ENCODE peak calls at places on chromosomes 11 and 22, in eight cellular contexts. One of them, this sample, is unnamed.
A peak's percentile ranks its signal among the peaks of the same experiment; 100 is the strongest.

GRCh38 chr11:107490836-107491235 is 33.2 kb upstream of the CWF19L2 start:
- DNase-seq in WTC11: no peak
- DNase-seq in SK-N-SH: no peak
- DNase-seq in IMR-90: no peak
- DNase-seq in A549: no peak
- DNase-seq in K562: no peak
- DNase-seq in HepG2: no peak
- DNase-seq in H1: no peak
- DNase-seq in this sample: no peak

GRCh38 chr22:43829904-43830851 is 18.1 kb upstream of the EFCAB6 start:
- DNase-seq in WTC11: no peak
- DNase-seq in SK-N-SH: peak; percentile 62
- DNase-seq in IMR-90: peak; percentile 54
- DNase-seq in A549: no peak
- DNase-seq in K562: no peak
- DNase-seq in HepG2: no peak
- DNase-seq in H1: no peak
- DNase-seq in this sample: no peak

GRCh38 chr11:24391165-24391564 is 105.7 kb upstream of the LUZP2 start:
- DNase-seq in WTC11: no peak
- DNase-seq in SK-N-SH: no peak
- DNase-seq in IMR-90: peak; percentile 87
- DNase-seq in A549: peak; percentile 2
- DNase-seq in K562: no peak
- DNase-seq in HepG2: no peak
- DNase-seq in H1: no peak
- DNase-seq in this sample: no peak

GRCh38 chr22:39514373-39514973 is 5.9 kb upstream of the ATF4 start:
- DNase-seq in WTC11: peak; percentile 73
- DNase-seq in SK-N-SH: peak; percentile 47
- DNase-seq in IMR-90: peak; percentile 34
- DNase-seq in A549: no peak
- DNase-seq in K562: no peak
- DNase-seq in HepG2: no peak
- DNase-seq in H1: no peak
- DNase-seq in this sample: no peak

GRCh38 chr11:91804057-91804456 is 420.6 kb upstream of the FAT3 start:
- DNase-seq in WTC11: peak; percentile 29
- DNase-seq in SK-N-SH: peak; percentile 36
- DNase-seq in IMR-90: no peak
- DNase-seq in A549: peak; percentile 29
- DNase-seq in K562: no peak
- DNase-seq in HepG2: no peak
- DNase-seq in H1: peak; percentile 29
- DNase-seq in this sample: no peak

GRCh38 chr22:17007852-17008731 is at the start of gene GAB4:
- DNase-seq in WTC11: no peak
- DNase-seq in SK-N-SH: no peak
- DNase-seq in IMR-90: no peak
- DNase-seq in A549: no peak
- DNase-seq in K562: no peak
- DNase-seq in HepG2: no peak
- DNase-seq in H1: no peak
- DNase-seq in this sample: no peak

GRCh38 chr11:82046778-82047177 is 686.9 kb downstream of the FAM181B start:
- DNase-seq in WTC11: no peak
- DNase-seq in SK-N-SH: no peak
- DNase-seq in IMR-90: peak; percentile 3
- DNase-seq in A549: no peak
- DNase-seq in K562: no peak
- DNase-seq in HepG2: no peak
- DNase-seq in H1: no peak
- DNase-seq in this sample: no peak

GRCh38 chr11:128886401-128887119 is 4.6 kb upstream of the KCNJ5 start:
- DNase-seq in WTC11: no peak
- DNase-seq in SK-N-SH: peak; percentile 62
- DNase-seq in IMR-90: no peak
- DNase-seq in A549: peak; percentile 24
- DNase-seq in K562: no peak
- DNase-seq in HepG2: no peak
- DNase-seq in H1: no peak
- DNase-seq in this sample: no peak

GRCh38 chr11:69642549-69642912 is 1.6 kb downstream of the CCND1 start:
- DNase-seq in WTC11: no peak
- DNase-seq in SK-N-SH: peak; percentile 57
- DNase-seq in IMR-90: no peak
- DNase-seq in A549: no peak
- DNase-seq in K562: peak; percentile 59
- DNase-seq in HepG2: no peak
- DNase-seq in H1: no peak
- DNase-seq in this sample: no peak

GRCh38 chr11:65485820-65486219 is 13.0 kb upstream of the MALAT1 start:
- DNase-seq in WTC11: no peak
- DNase-seq in SK-N-SH: no peak
- DNase-seq in IMR-90: no peak
- DNase-seq in A549: no peak
- DNase-seq in K562: no peak
- DNase-seq in HepG2: no peak
- DNase-seq in H1: no peak
- DNase-seq in this sample: no peak

GRCh38 chr22:46638601-46639431 is 18.6 kb downstream of the GRAMD4 start:
- DNase-seq in WTC11: no peak
- DNase-seq in SK-N-SH: no peak
- DNase-seq in IMR-90: peak; percentile 33
- DNase-seq in A549: no peak
- DNase-seq in K562: no peak
- DNase-seq in HepG2: peak; percentile 99
- DNase-seq in H1: no peak
- DNase-seq in this sample: no peak

GRCh38 chr11:17224727-17225126 is 16.9 kb upstream of the PIK3C2A start:
- DNase-seq in WTC11: no peak
- DNase-seq in SK-N-SH: no peak
- DNase-seq in IMR-90: no peak
- DNase-seq in A549: no peak
- DNase-seq in K562: no peak
- DNase-seq in HepG2: no peak
- DNase-seq in H1: no peak
- DNase-seq in this sample: no peak

GRCh38 chr22:37990302-37990701 is 5.9 kb upstream of the SOX10 start:
- DNase-seq in WTC11: no peak
- DNase-seq in SK-N-SH: no peak
- DNase-seq in IMR-90: no peak
- DNase-seq in A549: no peak
- DNase-seq in K562: no peak
- DNase-seq in HepG2: no peak
- DNase-seq in H1: no peak
- DNase-seq in this sample: no peak

GRCh38 chr11:132784441-132784840 is 747.9 kb downstream of the OPCML start:
- DNase-seq in WTC11: no peak
- DNase-seq in SK-N-SH: no peak
- DNase-seq in IMR-90: peak; percentile 67
- DNase-seq in A549: no peak
- DNase-seq in K562: no peak
- DNase-seq in HepG2: no peak
- DNase-seq in H1: no peak
- DNase-seq in this sample: no peak

GRCh38 chr11:15123849-15124248 is 9.1 kb downstream of the INSC start:
- DNase-seq in WTC11: no peak
- DNase-seq in SK-N-SH: no peak
- DNase-seq in IMR-90: peak; percentile 90
- DNase-seq in A549: no peak
- DNase-seq in K562: no peak
- DNase-seq in HepG2: no peak
- DNase-seq in H1: no peak
- DNase-seq in this sample: no peak

GRCh38 chr11:103714246-103714645 is 322.2 kb upstream of the DDI1 start:
- DNase-seq in WTC11: no peak
- DNase-seq in SK-N-SH: no peak
- DNase-seq in IMR-90: peak; percentile 75
- DNase-seq in A549: no peak
- DNase-seq in K562: no peak
- DNase-seq in HepG2: no peak
- DNase-seq in H1: no peak
- DNase-seq in this sample: no peak

GRCh38 chr11:1121343-1122331 is 36.1 kb upstream of the MUC5AC start:
- DNase-seq in WTC11: no peak
- DNase-seq in SK-N-SH: peak; percentile 34
- DNase-seq in IMR-90: peak; percentile 17
- DNase-seq in A549: no peak
- DNase-seq in K562: no peak
- DNase-seq in HepG2: no peak
- DNase-seq in H1: no peak
- DNase-seq in this sample: no peak

GRCh38 chr22:42780070-42780540 is 59.4 kb upstream of the A4GALT start:
- DNase-seq in WTC11: peak; percentile 42
- DNase-seq in SK-N-SH: peak; percentile 61
- DNase-seq in IMR-90: peak; percentile 95
- DNase-seq in A549: peak; percentile 93
- DNase-seq in K562: peak; percentile 47
- DNase-seq in HepG2: peak; percentile 87
- DNase-seq in H1: peak; percentile 39
- DNase-seq in this sample: peak; percentile 59

GRCh38 chr11:78187366-78188011 is 937 bp downstream of the KCTD21 start:
- DNase-seq in WTC11: no peak
- DNase-seq in SK-N-SH: no peak
- DNase-seq in IMR-90: no peak
- DNase-seq in A549: no peak
- DNase-seq in K562: no peak
- DNase-seq in HepG2: no peak
- DNase-seq in H1: no peak
- DNase-seq in this sample: no peak

GRCh38 chr11:70826541-70826943 is 425.8 kb downstream of the SHANK2 start:
- DNase-seq in WTC11: peak; percentile 59
- DNase-seq in SK-N-SH: peak; percentile 83
- DNase-seq in IMR-90: no peak
- DNase-seq in A549: no peak
- DNase-seq in K562: no peak
- DNase-seq in HepG2: no peak
- DNase-seq in H1: no peak
- DNase-seq in this sample: no peak

GRCh38 chr11:19996591-19996990 is 163.7 kb downstream of the DBX1 start:
- DNase-seq in WTC11: no peak
- DNase-seq in SK-N-SH: peak; percentile 22
- DNase-seq in IMR-90: no peak
- DNase-seq in A549: no peak
- DNase-seq in K562: no peak
- DNase-seq in HepG2: no peak
- DNase-seq in H1: no peak
- DNase-seq in this sample: no peak

GRCh38 chr11:113269096-113269495 is 45.3 kb upstream of the TTC12 start:
- DNase-seq in WTC11: no peak
- DNase-seq in SK-N-SH: no peak
- DNase-seq in IMR-90: no peak
- DNase-seq in A549: no peak
- DNase-seq in K562: no peak
- DNase-seq in HepG2: no peak
- DNase-seq in H1: no peak
- DNase-seq in this sample: no peak
- TF ChIP-seq USF2 in WTC11: no peak
- TF ChIP-seq USF2 in SK-N-SH: no peak
- TF ChIP-seq USF2 in IMR-90: no peak
- TF ChIP-seq USF2 in A549: no peak
- TF ChIP-seq USF2 in K562: no peak
- TF ChIP-seq USF2 in HepG2: no peak
- TF ChIP-seq USF2 in H1: no peak
- TF ChIP-seq USF2 in this sample: no peak

GRCh38 chr11:88098289-88098688 is 77.0 kb downstream of the RAB38 start:
- DNase-seq in WTC11: no peak
- DNase-seq in SK-N-SH: no peak
- DNase-seq in IMR-90: no peak
- DNase-seq in A549: no peak
- DNase-seq in K562: no peak
- DNase-seq in HepG2: no peak
- DNase-seq in H1: no peak
- DNase-seq in this sample: no peak

GRCh38 chr11:88101881-88102594 is 73.2 kb downstream of the RAB38 start:
- DNase-seq in WTC11: no peak
- DNase-seq in SK-N-SH: no peak
- DNase-seq in IMR-90: no peak
- DNase-seq in A549: no peak
- DNase-seq in K562: no peak
- DNase-seq in HepG2: no peak
- DNase-seq in H1: no peak
- DNase-seq in this sample: no peak

GRCh38 chr11:88102595-88102929 is 72.7 kb downstream of the RAB38 start:
- DNase-seq in WTC11: no peak
- DNase-seq in SK-N-SH: no peak
- DNase-seq in IMR-90: no peak
- DNase-seq in A549: no peak
- DNase-seq in K562: no peak
- DNase-seq in HepG2: no peak
- DNase-seq in H1: no peak
- DNase-seq in this sample: no peak

GRCh38 chr11:88103337-88104206 is 71.7 kb downstream of the RAB38 start:
- DNase-seq in WTC11: peak; percentile 74
- DNase-seq in SK-N-SH: peak; percentile 15
- DNase-seq in IMR-90: peak; percentile 58
- DNase-seq in A549: peak; percentile 95
- DNase-seq in K562: peak; percentile 33
- DNase-seq in HepG2: peak; percentile 52
- DNase-seq in H1: peak; percentile 63
- DNase-seq in this sample: peak; percentile 53

GRCh38 chr11:88100161-88100560 is 75.1 kb downstream of the RAB38 start:
- DNase-seq in WTC11: no peak
- DNase-seq in SK-N-SH: no peak
- DNase-seq in IMR-90: no peak
- DNase-seq in A549: no peak
- DNase-seq in K562: no peak
- DNase-seq in HepG2: no peak
- DNase-seq in H1: no peak
- DNase-seq in this sample: no peak
- TF ChIP-seq USF2 in WTC11: no peak
- TF ChIP-seq USF2 in SK-N-SH: no peak
- TF ChIP-seq USF2 in IMR-90: no peak
- TF ChIP-seq USF2 in A549: no peak
- TF ChIP-seq USF2 in K562: no peak
- TF ChIP-seq USF2 in HepG2: no peak
- TF ChIP-seq USF2 in H1: no peak
- TF ChIP-seq USF2 in this sample: no peak

DNA sequence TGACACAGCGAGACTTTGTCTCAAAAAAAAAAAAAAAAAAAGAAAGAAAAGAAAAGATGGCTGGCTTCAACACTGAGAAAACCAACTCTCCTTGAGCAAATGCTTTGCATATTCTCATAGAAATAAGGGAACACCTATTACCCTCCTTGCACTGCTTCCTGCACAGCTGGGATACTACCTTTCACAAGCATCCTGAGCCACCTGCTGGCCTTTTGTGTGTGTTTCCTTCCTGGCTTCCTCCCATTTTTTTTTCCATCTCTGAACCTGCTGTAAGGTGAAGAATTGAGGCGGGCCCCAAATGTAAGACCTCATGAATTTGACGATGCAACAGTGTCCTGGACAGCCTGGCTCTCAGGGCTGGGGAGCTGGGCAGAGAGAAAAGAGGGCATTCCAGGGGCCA is 1.9 kb upstream of the RFPL3 start:
- DNase-seq in WTC11: peak; percentile 42
- DNase-seq in SK-N-SH: no peak
- DNase-seq in IMR-90: no peak
- DNase-seq in A549: peak; percentile 31
- DNase-seq in K562: no peak
- DNase-seq in HepG2: peak; percentile 18
- DNase-seq in H1: no peak
- DNase-seq in this sample: no peak
- TF ChIP-seq USF2 in WTC11: no peak
- TF ChIP-seq USF2 in SK-N-SH: no peak
- TF ChIP-seq USF2 in IMR-90: no peak
- TF ChIP-seq USF2 in A549: no peak
- TF ChIP-seq USF2 in K562: no peak
- TF ChIP-seq USF2 in HepG2: no peak
- TF ChIP-seq USF2 in H1: no peak
- TF ChIP-seq USF2 in this sample: no peak

GRCh38 chr11:63761870-63762661 is 6.5 kb downstream of the ZFTA start:
- DNase-seq in WTC11: peak; percentile 84
- DNase-seq in SK-N-SH: peak; percentile 38
- DNase-seq in IMR-90: no peak
- DNase-seq in A549: no peak
- DNase-seq in K562: no peak
- DNase-seq in HepG2: no peak
- DNase-seq in H1: peak; percentile 82
- DNase-seq in this sample: no peak
- TF ChIP-seq USF2 in WTC11: peak; percentile 11
- TF ChIP-seq USF2 in SK-N-SH: no peak
- TF ChIP-seq USF2 in IMR-90: no peak
- TF ChIP-seq USF2 in A549: no peak
- TF ChIP-seq USF2 in K562: no peak
- TF ChIP-seq USF2 in HepG2: no peak
- TF ChIP-seq USF2 in H1: no peak
- TF ChIP-seq USF2 in this sample: no peak

This sample was measured in GM12878.